ENCODE peak calls at places on chromosomes 2 and 18, in six cellular contexts. One of them, this sample, is unnamed.

GRCh38 chr2:231646471-231646870 is 53.8 kb downstream of the TEX44 start:
- DNase-seq in CD4-positive, alpha-beta T cell: no peak
- DNase-seq in dorsolateral prefrontal cortex: no peak
- DNase-seq in tibial artery: no peak
- DNase-seq in heart left ventricle: no peak
- DNase-seq in psoas muscle: no peak
- DNase-seq in this sample: no peak

GRCh38 chr2:52260904-52261303 is 1229.0 kb upstream of the NRXN1 start:
- DNase-seq in CD4-positive, alpha-beta T cell: no peak
- DNase-seq in dorsolateral prefrontal cortex: no peak
- DNase-seq in tibial artery: no peak
- DNase-seq in heart left ventricle: no peak
- DNase-seq in psoas muscle: no peak
- DNase-seq in this sample: no peak

GRCh38 chr2:128390991-128391630 is 72.4 kb upstream of the HS6ST1 start:
- DNase-seq in CD4-positive, alpha-beta T cell: no peak
- DNase-seq in dorsolateral prefrontal cortex: no peak
- DNase-seq in tibial artery: peak
- DNase-seq in heart left ventricle: no peak
- DNase-seq in psoas muscle: peak
- DNase-seq in this sample: no peak

GRCh38 chr18:45861926-45862325 is 36.5 kb downstream of the SIGLEC15 start:
- DNase-seq in CD4-positive, alpha-beta T cell: no peak
- DNase-seq in dorsolateral prefrontal cortex: no peak
- DNase-seq in tibial artery: no peak
- DNase-seq in heart left ventricle: no peak
- DNase-seq in psoas muscle: no peak
- DNase-seq in this sample: no peak

GRCh38 chr2:191013617-191013875 is 425 bp downstream of the STAT1 start:
- DNase-seq in CD4-positive, alpha-beta T cell: no peak
- DNase-seq in dorsolateral prefrontal cortex: no peak
- DNase-seq in tibial artery: no peak
- DNase-seq in heart left ventricle: no peak
- DNase-seq in psoas muscle: no peak
- DNase-seq in this sample: no peak

GRCh38 chr18:70494524-70494923 is 205.7 kb downstream of the SOCS6 start:
- DNase-seq in CD4-positive, alpha-beta T cell: no peak
- DNase-seq in dorsolateral prefrontal cortex: no peak
- DNase-seq in tibial artery: no peak
- DNase-seq in heart left ventricle: no peak
- DNase-seq in psoas muscle: no peak
- DNase-seq in this sample: no peak

GRCh38 chr2:205524656-205525055 is 157.6 kb upstream of the NRP2 start:
- DNase-seq in CD4-positive, alpha-beta T cell: no peak
- DNase-seq in dorsolateral prefrontal cortex: no peak
- DNase-seq in tibial artery: no peak
- DNase-seq in heart left ventricle: no peak
- DNase-seq in psoas muscle: no peak
- DNase-seq in this sample: no peak

GRCh38 chr2:239397856-239398470 is 2.9 kb downstream of the HDAC4 start:
- DNase-seq in CD4-positive, alpha-beta T cell: no peak
- DNase-seq in dorsolateral prefrontal cortex: no peak
- DNase-seq in tibial artery: no peak
- DNase-seq in heart left ventricle: no peak
- DNase-seq in psoas muscle: no peak
- DNase-seq in this sample: no peak

GRCh38 chr2:7809640-7810039 is 872.2 kb upstream of the ID2 start:
- DNase-seq in CD4-positive, alpha-beta T cell: no peak
- DNase-seq in dorsolateral prefrontal cortex: no peak
- DNase-seq in tibial artery: no peak
- DNase-seq in heart left ventricle: no peak
- DNase-seq in psoas muscle: no peak
- DNase-seq in this sample: no peak

GRCh38 chr2:52897511-52898085 is 870.0 kb upstream of the CHAC2 start:
- DNase-seq in CD4-positive, alpha-beta T cell: no peak
- DNase-seq in dorsolateral prefrontal cortex: no peak
- DNase-seq in tibial artery: no peak
- DNase-seq in heart left ventricle: no peak
- DNase-seq in psoas muscle: no peak
- DNase-seq in this sample: no peak

GRCh38 chr2:237864030-237864931 is 4.9 kb downstream of the RAMP1 start:
- DNase-seq in CD4-positive, alpha-beta T cell: no peak
- DNase-seq in dorsolateral prefrontal cortex: no peak
- DNase-seq in tibial artery: no peak
- DNase-seq in heart left ventricle: no peak
- DNase-seq in psoas muscle: peak
- DNase-seq in this sample: no peak

GRCh38 chr2:206241767-206242166 is 32.7 kb upstream of the ZDBF2 start:
- DNase-seq in CD4-positive, alpha-beta T cell: no peak
- DNase-seq in dorsolateral prefrontal cortex: no peak
- DNase-seq in tibial artery: no peak
- DNase-seq in heart left ventricle: no peak
- DNase-seq in psoas muscle: no peak
- DNase-seq in this sample: no peak

GRCh38 chr2:6877402-6878305 is at the start of gene RSAD2:
- DNase-seq in CD4-positive, alpha-beta T cell: peak
- DNase-seq in dorsolateral prefrontal cortex: no peak
- DNase-seq in tibial artery: no peak
- DNase-seq in heart left ventricle: peak
- DNase-seq in psoas muscle: no peak
- DNase-seq in this sample: peak

GRCh38 chr2:112187805-112188596 is 49.8 kb downstream of the FBLN7 start:
- DNase-seq in CD4-positive, alpha-beta T cell: peak
- DNase-seq in dorsolateral prefrontal cortex: no peak
- DNase-seq in tibial artery: no peak
- DNase-seq in heart left ventricle: no peak
- DNase-seq in psoas muscle: no peak
- DNase-seq in this sample: no peak

GRCh38 chr2:115694651-115695050 is 1252.2 kb downstream of the DPP10 start:
- DNase-seq in CD4-positive, alpha-beta T cell: no peak
- DNase-seq in dorsolateral prefrontal cortex: no peak
- DNase-seq in tibial artery: no peak
- DNase-seq in heart left ventricle: no peak
- DNase-seq in psoas muscle: no peak
- DNase-seq in this sample: no peak

GRCh38 chr18:62264984-62265383 is 60.1 kb upstream of the TNFRSF11A start:
- DNase-seq in CD4-positive, alpha-beta T cell: no peak
- DNase-seq in dorsolateral prefrontal cortex: no peak
- DNase-seq in tibial artery: no peak
- DNase-seq in heart left ventricle: no peak
- DNase-seq in psoas muscle: no peak
- DNase-seq in this sample: no peak

GRCh38 chr2:107412209-107412904 is 414.3 kb upstream of the RGPD4 start:
- DNase-seq in CD4-positive, alpha-beta T cell: no peak
- DNase-seq in dorsolateral prefrontal cortex: no peak
- DNase-seq in tibial artery: peak
- DNase-seq in heart left ventricle: no peak
- DNase-seq in psoas muscle: no peak
- DNase-seq in this sample: no peak

GRCh38 chr2:190360965-190361364 is 17.6 kb downstream of the INPP1 start:
- DNase-seq in CD4-positive, alpha-beta T cell: no peak
- DNase-seq in dorsolateral prefrontal cortex: no peak
- DNase-seq in tibial artery: no peak
- DNase-seq in heart left ventricle: no peak
- DNase-seq in psoas muscle: no peak
- DNase-seq in this sample: no peak

GRCh38 chr2:72901426-72901825 is 14.2 kb downstream of the SPR start:
- DNase-seq in CD4-positive, alpha-beta T cell: no peak
- DNase-seq in dorsolateral prefrontal cortex: no peak
- DNase-seq in tibial artery: no peak
- DNase-seq in heart left ventricle: no peak
- DNase-seq in psoas muscle: no peak
- DNase-seq in this sample: no peak

GRCh38 chr2:109669731-109670130 is 55.6 kb downstream of the SOWAHC start:
- DNase-seq in CD4-positive, alpha-beta T cell: no peak
- DNase-seq in dorsolateral prefrontal cortex: no peak
- DNase-seq in tibial artery: no peak
- DNase-seq in heart left ventricle: no peak
- DNase-seq in psoas muscle: no peak
- DNase-seq in this sample: no peak

GRCh38 chr2:46913471-46914381 is 1.9 kb downstream of the MCFD2 start:
- DNase-seq in CD4-positive, alpha-beta T cell: no peak
- DNase-seq in dorsolateral prefrontal cortex: no peak
- DNase-seq in tibial artery: no peak
- DNase-seq in heart left ventricle: no peak
- DNase-seq in psoas muscle: peak
- DNase-seq in this sample: no peak
- H3K27ac ChIP-seq in CD4-positive, alpha-beta T cell: no peak
- H3K27ac ChIP-seq in dorsolateral prefrontal cortex: no peak
- H3K27ac ChIP-seq in tibial artery: peak
- H3K27ac ChIP-seq in heart left ventricle: no peak
- H3K27ac ChIP-seq in psoas muscle: peak
- H3K27ac ChIP-seq in this sample: no peak

GRCh38 chr2:42849311-42849710 is 56.9 kb upstream of the HAAO start:
- DNase-seq in CD4-positive, alpha-beta T cell: no peak
- DNase-seq in dorsolateral prefrontal cortex: no peak
- DNase-seq in tibial artery: peak
- DNase-seq in heart left ventricle: no peak
- DNase-seq in psoas muscle: no peak
- DNase-seq in this sample: no peak
- H3K27ac ChIP-seq in CD4-positive, alpha-beta T cell: no peak
- H3K27ac ChIP-seq in dorsolateral prefrontal cortex: no peak
- H3K27ac ChIP-seq in tibial artery: peak
- H3K27ac ChIP-seq in heart left ventricle: no peak
- H3K27ac ChIP-seq in psoas muscle: no peak
- H3K27ac ChIP-seq in this sample: no peak

DNA sequence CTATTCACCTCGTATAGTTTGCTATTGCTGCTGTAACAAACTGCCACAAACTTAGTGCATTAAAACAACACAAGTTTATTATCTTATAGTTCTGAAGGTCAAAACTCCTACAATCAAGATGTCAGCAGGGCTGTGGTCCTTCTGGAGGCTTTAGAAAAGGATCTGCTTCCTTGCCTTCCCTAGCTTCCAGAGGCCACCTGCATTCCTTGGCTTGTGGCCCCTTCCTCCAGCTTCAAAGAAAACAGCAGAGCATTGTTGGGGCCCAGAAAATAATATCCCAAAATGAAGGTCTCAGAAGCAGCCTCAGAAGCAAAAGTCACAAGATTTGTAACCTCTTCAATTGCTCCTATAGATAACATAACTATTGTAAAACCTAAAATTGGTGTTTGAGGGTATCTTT is 100.6 kb downstream of the HNRNPLL start:
- DNase-seq in CD4-positive, alpha-beta T cell: no peak
- DNase-seq in dorsolateral prefrontal cortex: no peak
- DNase-seq in tibial artery: no peak
- DNase-seq in heart left ventricle: no peak
- DNase-seq in psoas muscle: no peak
- DNase-seq in this sample: no peak
- H3K27ac ChIP-seq in CD4-positive, alpha-beta T cell: no peak
- H3K27ac ChIP-seq in dorsolateral prefrontal cortex: no peak
- H3K27ac ChIP-seq in tibial artery: no peak
- H3K27ac ChIP-seq in heart left ventricle: no peak
- H3K27ac ChIP-seq in psoas muscle: no peak
- H3K27ac ChIP-seq in this sample: no peak

GRCh38 chr2:183060500-183061231 is 17.9 kb upstream of the DUSP19 start:
- DNase-seq in CD4-positive, alpha-beta T cell: no peak
- DNase-seq in dorsolateral prefrontal cortex: no peak
- DNase-seq in tibial artery: no peak
- DNase-seq in heart left ventricle: no peak
- DNase-seq in psoas muscle: no peak
- DNase-seq in this sample: no peak

GRCh38 chr2:183059561-183059960 is 19.0 kb upstream of the DUSP19 start:
- DNase-seq in CD4-positive, alpha-beta T cell: no peak
- DNase-seq in dorsolateral prefrontal cortex: no peak
- DNase-seq in tibial artery: no peak
- DNase-seq in heart left ventricle: no peak
- DNase-seq in psoas muscle: no peak
- DNase-seq in this sample: no peak

GRCh38 chr2:183063083-183063482 is 15.5 kb upstream of the DUSP19 start:
- DNase-seq in CD4-positive, alpha-beta T cell: no peak
- DNase-seq in dorsolateral prefrontal cortex: no peak
- DNase-seq in tibial artery: no peak
- DNase-seq in heart left ventricle: no peak
- DNase-seq in psoas muscle: no peak
- DNase-seq in this sample: no peak

GRCh38 chr2:183057333-183057985 is 19.2 kb upstream of the NCKAP1 start:
- DNase-seq in CD4-positive, alpha-beta T cell: no peak
- DNase-seq in dorsolateral prefrontal cortex: no peak
- DNase-seq in tibial artery: no peak
- DNase-seq in heart left ventricle: no peak
- DNase-seq in psoas muscle: no peak
- DNase-seq in this sample: no peak
- H3K27ac ChIP-seq in CD4-positive, alpha-beta T cell: no peak
- H3K27ac ChIP-seq in dorsolateral prefrontal cortex: peak
- H3K27ac ChIP-seq in tibial artery: peak
- H3K27ac ChIP-seq in heart left ventricle: no peak
- H3K27ac ChIP-seq in psoas muscle: no peak
- H3K27ac ChIP-seq in this sample: no peak

GRCh38 chr18:55247032-55247431 is 287.8 kb upstream of the CCDC68 start:
- DNase-seq in CD4-positive, alpha-beta T cell: no peak
- DNase-seq in dorsolateral prefrontal cortex: no peak
- DNase-seq in tibial artery: no peak
- DNase-seq in heart left ventricle: no peak
- DNase-seq in psoas muscle: no peak
- DNase-seq in this sample: no peak

GRCh38 chr18:55251186-55251995 is 292.1 kb upstream of the CCDC68 start:
- DNase-seq in CD4-positive, alpha-beta T cell: no peak
- DNase-seq in dorsolateral prefrontal cortex: no peak
- DNase-seq in tibial artery: no peak
- DNase-seq in heart left ventricle: peak
- DNase-seq in psoas muscle: no peak
- DNase-seq in this sample: no peak

GRCh38 chr18:55248497-55248896 is 289.2 kb upstream of the CCDC68 start:
- DNase-seq in CD4-positive, alpha-beta T cell: no peak
- DNase-seq in dorsolateral prefrontal cortex: no peak
- DNase-seq in tibial artery: no peak
- DNase-seq in heart left ventricle: no peak
- DNase-seq in psoas muscle: no peak
- DNase-seq in this sample: no peak

GRCh38 chr18:55250729-55251128 is 291.5 kb upstream of the CCDC68 start:
- DNase-seq in CD4-positive, alpha-beta T cell: no peak
- DNase-seq in dorsolateral prefrontal cortex: no peak
- DNase-seq in tibial artery: no peak
- DNase-seq in heart left ventricle: no peak
- DNase-seq in psoas muscle: no peak
- DNase-seq in this sample: no peak

GRCh38 chr18:55249572-55249971 is 290.3 kb upstream of the CCDC68 start:
- DNase-seq in CD4-positive, alpha-beta T cell: no peak
- DNase-seq in dorsolateral prefrontal cortex: no peak
- DNase-seq in tibial artery: no peak
- DNase-seq in heart left ventricle: no peak
- DNase-seq in psoas muscle: no peak
- DNase-seq in this sample: no peak
- H3K27ac ChIP-seq in CD4-positive, alpha-beta T cell: no peak
- H3K27ac ChIP-seq in dorsolateral prefrontal cortex: no peak
- H3K27ac ChIP-seq in tibial artery: no peak
- H3K27ac ChIP-seq in heart left ventricle: no peak
- H3K27ac ChIP-seq in psoas muscle: no peak
- H3K27ac ChIP-seq in this sample: no peak

This sample was measured in caudate nucleus.